ENCODE peak calls at places on chromosomes 12 and 14, in nine cellular contexts. F is RWPE2, T is ovary, M is psoas muscle, W is body of pancreas, P is K562, K is neural progenitor cell, S is IMR-90, C is GM06990. R is an unnamed sample. For H3K36me3, the result is how much of the 10 kb centered on the place peaks cover.

GRCh38 chr12:62787023-62787422 is 147.9 kb downstream of the PPM1H start:
- DNase-seq in F (no peak), T (no peak), M (no peak), W (no peak), P (no peak), K (no peak), S (no peak), C (no peak), R (no peak)

GRCh38 chr12:67354966-67355365 is 85.8 kb downstream of the CAND1 start:
- DNase-seq in F (no peak), T (no peak), M (no peak), W (no peak), P (no peak), K (peak), S (peak), C (no peak), R (no peak)

GRCh38 chr12:111424793-111425251 is 19.1 kb downstream of the SH2B3 start:
- DNase-seq in F (no peak), T (no peak), M (no peak), W (no peak), P (no peak), K (peak), S (no peak), C (no peak), R (no peak)

GRCh38 chr12:14769462-14769836 is 33.8 kb downstream of the WBP11 start:
- DNase-seq in F (no peak), T (no peak), M (peak), W (peak), P (no peak), K (peak), S (peak), C (no peak), R (peak)

GRCh38 chr12:31821484-31821883 is 92.7 kb upstream of the AMN1 start:
- DNase-seq in F (no peak), T (no peak), M (no peak), W (no peak), P (no peak), K (no peak), S (no peak), C (no peak), R (no peak)

GRCh38 chr12:77384941-77385340 is 319.6 kb upstream of the E2F7 start:
- DNase-seq in F (no peak), T (no peak), M (no peak), W (no peak), P (no peak), K (no peak), S (no peak), C (no peak), R (no peak)

GRCh38 chr12:81692008-81692407 is 67.1 kb downstream of the PPFIA2 start:
- DNase-seq in F (no peak), T (no peak), M (no peak), W (peak), P (no peak), K (peak), S (no peak), C (no peak), R (no peak)

GRCh38 chr12:115507951-115508722 is 769.4 kb downstream of the MED13L start:
- DNase-seq in F (no peak), T (no peak), M (no peak), W (no peak), P (no peak), K (peak), S (no peak), C (no peak), R (no peak)

GRCh38 chr14:59189281-59189821 is 884 bp downstream of the DAAM1 start:
- DNase-seq in F (peak), T (peak), M (peak), W (peak), P (peak), K (peak), S (peak), C (peak), R (peak)

GRCh38 chr12:55743967-55744931 is 1.3 kb downstream of the GDF11 start:
- DNase-seq in F (no peak), T (peak), M (no peak), W (no peak), P (peak), K (peak), S (no peak), C (no peak), R (peak)

GRCh38 chr12:55742719-55743130 is at the start of gene GDF11:
- DNase-seq in F (no peak), T (peak), M (peak), W (peak), P (no peak), K (peak), S (peak), C (peak), R (peak)

GRCh38 chr12:55741978-55742377 is 944 bp upstream of the GDF11 start:
- DNase-seq in F (no peak), T (no peak), M (no peak), W (no peak), P (no peak), K (peak), S (no peak), C (no peak), R (no peak)

GRCh38 chr12:55745361-55746146 is 2.6 kb downstream of the GDF11 start:
- DNase-seq in F (no peak), T (peak), M (no peak), W (no peak), P (peak), K (peak), S (no peak), C (no peak), R (peak)

DNA sequence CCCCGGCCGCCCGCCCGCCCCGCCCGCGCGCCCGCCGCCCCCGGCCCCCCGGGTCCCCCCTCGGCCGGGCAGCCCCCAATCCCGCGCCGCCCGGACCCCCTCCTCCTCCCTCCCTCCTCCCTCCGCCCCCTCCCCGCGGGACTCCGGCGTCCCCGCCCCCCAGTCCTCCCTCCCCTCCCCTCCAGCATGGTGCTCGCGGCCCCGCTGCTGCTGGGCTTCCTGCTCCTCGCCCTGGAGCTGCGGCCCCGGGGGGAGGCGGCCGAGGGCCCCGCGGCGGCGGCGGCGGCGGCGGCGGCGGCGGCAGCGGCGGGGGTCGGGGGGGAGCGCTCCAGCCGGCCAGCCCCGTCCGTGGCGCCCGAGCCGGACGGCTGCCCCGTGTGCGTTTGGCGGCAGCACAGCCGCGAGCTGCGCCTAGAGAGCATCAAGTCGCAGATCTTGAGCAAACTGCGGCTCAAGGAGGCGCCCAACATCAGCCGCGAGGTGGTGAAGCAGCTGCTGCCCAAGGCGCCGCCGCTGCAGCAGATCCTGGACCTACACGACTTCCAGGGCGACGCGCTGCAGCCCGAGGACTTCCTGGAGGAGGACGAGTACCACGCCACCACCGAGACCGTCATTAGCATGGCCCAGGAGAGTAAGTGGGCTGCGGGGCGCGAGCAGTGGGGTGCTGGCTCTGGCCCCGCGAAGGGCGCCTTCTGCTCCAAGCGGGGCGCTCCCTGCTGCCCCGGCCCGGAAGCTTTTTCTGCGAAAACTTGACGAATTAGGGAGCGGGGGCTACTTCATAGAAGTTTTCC is 404 bp downstream of the GDF11 start:
- DNase-seq in F (no peak), T (peak), M (peak), W (peak), P (peak), K (peak), S (peak), C (peak), R (peak)
- TF ChIP-seq CTCF in F (peak), T (no peak), M (no peak), W (no peak), P (peak), K (peak), S (peak), C (peak), R (peak)

GRCh38 chr12:109581856-109582255 is 8.3 kb downstream of the MVK start:
- DNase-seq in F (peak), T (no peak), M (peak), W (no peak), P (no peak), K (no peak), S (peak), C (no peak), R (no peak)
- H3K36me3 ChIP-seq in F (half or more), T (under half), M (half or more), W (under half), P (half or more), K (under half), S (under half), C (under half), R (half or more)

GRCh38 chr14:78156196-78156595 is 14.0 kb upstream of the NRXN3 start:
- DNase-seq in F (no peak), T (no peak), M (no peak), W (no peak), P (no peak), K (no peak), S (no peak), C (no peak), R (no peak)

GRCh38 chr14:78152246-78153068 is 17.7 kb upstream of the NRXN3 start:
- DNase-seq in F (no peak), T (no peak), M (no peak), W (no peak), P (no peak), K (no peak), S (no peak), C (no peak), R (no peak)

GRCh38 chr14:78157855-78158436 is 12.2 kb upstream of the NRXN3 start:
- DNase-seq in F (no peak), T (no peak), M (no peak), W (no peak), P (peak), K (peak), S (peak), C (no peak), R (peak)

GRCh38 chr14:78153069-78153351 is 17.2 kb upstream of the NRXN3 start:
- DNase-seq in F (no peak), T (no peak), M (no peak), W (no peak), P (no peak), K (no peak), S (peak), C (no peak), R (no peak)

DNA sequence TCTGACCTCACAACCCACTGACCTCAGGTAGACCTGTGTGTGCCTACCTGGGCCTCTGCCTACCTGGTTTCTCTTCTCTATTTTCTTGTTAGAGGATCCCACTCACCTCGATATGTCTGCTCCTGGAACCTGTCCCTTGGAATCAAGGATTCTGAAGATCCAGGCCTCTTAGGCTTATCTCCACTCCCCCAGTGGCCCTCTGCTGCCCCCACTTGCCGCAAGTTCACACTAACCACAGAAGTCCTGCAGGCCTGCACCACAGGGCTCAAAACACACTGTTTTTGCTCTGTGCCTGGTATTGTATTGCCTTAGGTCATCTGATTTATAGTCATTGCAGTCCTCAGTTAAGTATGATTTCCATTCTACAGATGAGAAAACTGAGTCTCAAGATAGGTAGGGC is 15.3 kb upstream of the NRXN3 start:
- DNase-seq in F (no peak), T (no peak), M (no peak), W (no peak), P (peak), K (peak), S (no peak), C (no peak), R (no peak)
- TF ChIP-seq CTCF in F (peak), T (no peak), M (no peak), W (no peak), P (peak), K (peak), S (no peak), C (peak), R (no peak)

GRCh38 chr14:23094666-23095195 is at the start of gene ACIN1:
- DNase-seq in F (peak), T (peak), M (no peak), W (no peak), P (peak), K (peak), S (peak), C (peak), R (peak)
- H3K36me3 ChIP-seq in F (half or more), T (under half), M (half or more), W (under half), P (half or more), K (under half), S (under half), C (under half), R (half or more)

DNA sequence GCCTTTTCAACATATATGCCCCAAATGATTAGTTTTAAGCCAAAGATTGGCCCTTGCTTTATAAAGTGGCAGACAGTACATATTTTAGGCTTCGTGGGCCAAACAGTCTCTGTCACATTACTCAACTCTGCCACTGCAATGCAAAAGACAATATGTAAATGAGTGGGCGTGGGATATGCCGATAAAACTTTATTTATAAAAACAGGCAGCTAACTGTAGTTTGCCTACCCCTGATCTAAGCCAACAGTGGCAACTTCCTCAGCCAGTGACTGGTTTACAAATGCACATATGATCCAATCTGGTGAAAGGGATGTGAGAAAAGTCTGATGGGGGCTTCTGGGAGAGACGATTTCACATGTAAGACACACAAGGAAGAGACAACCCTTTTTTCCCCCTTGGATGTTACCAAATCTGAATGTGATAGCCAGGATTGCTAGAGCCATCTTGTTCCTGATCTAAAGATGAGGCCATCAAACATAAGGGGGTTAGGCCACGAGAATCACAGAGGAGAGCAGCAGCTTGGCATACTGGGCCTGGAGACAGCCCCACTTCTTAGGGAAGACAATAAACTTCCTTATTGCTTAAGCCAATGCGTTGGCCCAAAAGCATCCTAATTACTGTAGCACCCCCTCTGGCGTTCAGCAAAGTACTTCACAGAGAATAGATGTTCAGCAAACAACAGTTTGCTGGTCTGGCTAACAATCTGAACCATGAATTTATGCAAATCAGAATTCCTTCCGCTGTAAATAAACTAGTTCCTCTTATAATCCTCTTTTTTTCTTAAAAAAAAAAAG is 75.2 kb upstream of the TMCC3 start:
- DNase-seq in F (no peak), T (no peak), M (no peak), W (no peak), P (peak), K (peak), S (peak), C (no peak), R (peak)
- TF ChIP-seq CTCF in F (peak), T (no peak), M (peak), W (no peak), P (peak), K (peak), S (peak), C (peak), R (peak)

GRCh38 chr14:99441157-99441870 is 39.3 kb downstream of the SETD3 start:
- DNase-seq in F (no peak), T (no peak), M (no peak), W (no peak), P (no peak), K (peak), S (no peak), C (no peak), R (no peak)
- H3K36me3 ChIP-seq in F (under half), T (under half), M (half or more), W (under half), P (under half), K (under half), S (under half), C (under half), R (half or more)

R was measured in OCI-LY7.